ENCODE peak calls at places on chromosomes 12 and 14, in four cellular contexts. J is naive thymus-derived CD8-positive, alpha-beta T cell; R is HCT116; Y is heart left ventricle. E is an unnamed sample.
A peak's percentile ranks its signal among the peaks of the same experiment; 100 is the strongest.

GRCh38 chr12:57135939-57136338 is 7.7 kb downstream of the LRP1 start:
- ATAC-seq in J (no peak), R (no peak), Y (peak; percentile 73), E (no peak)

GRCh38 chr14:55536208-55536708 is 43.7 kb upstream of the KTN1 start:
- ATAC-seq in J (no peak), R (no peak), Y (no peak), E (peak; percentile 46)

GRCh38 chr12:73699318-73699717 is 838.3 kb upstream of the ATXN7L3B start:
- ATAC-seq in J (no peak), R (no peak), Y (no peak), E (no peak)

GRCh38 chr14:103499709-103500108 is 22.9 kb downstream of the CKB start:
- ATAC-seq in J (peak; percentile 34), R (peak; percentile 56), Y (no peak), E (peak; percentile 22)

GRCh38 chr14:103545915-103546650 is 16.4 kb downstream of the BAG5 start:
- ATAC-seq in J (no peak), R (no peak), Y (no peak), E (no peak)

GRCh38 chr12:6883252-6883651 is 10.1 kb upstream of the SPSB2 start:
- ATAC-seq in J (no peak), R (no peak), Y (no peak), E (no peak)

GRCh38 chr14:31038521-31039166 is 12.5 kb upstream of the STRN3 start:
- ATAC-seq in J (no peak), R (peak; percentile 85), Y (peak; percentile 72), E (peak; percentile 87)

GRCh38 chr12:111692575-111693210 is 6.8 kb downstream of the ACAD10 start:
- ATAC-seq in J (no peak), R (peak; percentile 82), Y (no peak), E (no peak)

GRCh38 chr12:47067778-47068431 is 11.5 kb upstream of the PCED1B start:
- ATAC-seq in J (no peak), R (no peak), Y (no peak), E (no peak)

GRCh38 chr12:43675048-43675904 is 83.3 kb downstream of the PUS7L start:
- ATAC-seq in J (no peak), R (peak; percentile 20), Y (no peak), E (no peak)

GRCh38 chr12:113613414-113613813 is 141.7 kb upstream of the LHX5 start:
- ATAC-seq in J (no peak), R (no peak), Y (no peak), E (no peak)

GRCh38 chr12:52581481-52581880 is 7.8 kb upstream of the KRT74 start:
- ATAC-seq in J (no peak), R (no peak), Y (no peak), E (peak; percentile 68)

GRCh38 chr12:51270067-51270846 is at the start of gene SMAGP:
- ATAC-seq in J (peak; percentile 60), R (peak; percentile 64), Y (peak; percentile 91), E (peak; percentile 88)

GRCh38 chr14:89564291-89564957 is 147.4 kb upstream of the FOXN3 start:
- ATAC-seq in J (no peak), R (no peak), Y (peak; percentile 49), E (peak; percentile 80)